ENCODE peak calls at places on chromosome 1, in five cellular contexts. One of them, this sample, is unnamed.

GRCh38 chr1:159889821-159890252 is 10.1 kb downstream of the CFAP45 start:
- DNase-seq in cardiac fibroblast: peak; percentile 93
- DNase-seq in choroid plexus epithelial cell: peak; percentile 85
- DNase-seq in foreskin fibroblast: peak; percentile 94
- DNase-seq in kidney epithelial cell: peak; percentile 52
- DNase-seq in this sample: peak; percentile 98

GRCh38 chr1:180927348-180927747 is 14.7 kb downstream of the KIAA1614 start:
- DNase-seq in foreskin fibroblast: no peak
- DNase-seq in kidney epithelial cell: no peak
- DNase-seq in choroid plexus epithelial cell: no peak
- DNase-seq in cardiac fibroblast: no peak
- DNase-seq in this sample: no peak

GRCh38 chr1:13456894-13457532 is 46.8 kb downstream of the PRAMEF20 start:
- DNase-seq in choroid plexus epithelial cell: no peak
- DNase-seq in foreskin fibroblast: no peak
- DNase-seq in kidney epithelial cell: no peak
- DNase-seq in cardiac fibroblast: no peak
- DNase-seq in this sample: no peak

GRCh38 chr1:5423109-5423508 is 569.1 kb downstream of the NPHP4 start:
- DNase-seq in foreskin fibroblast: no peak
- DNase-seq in kidney epithelial cell: no peak
- DNase-seq in choroid plexus epithelial cell: no peak
- DNase-seq in cardiac fibroblast: no peak
- DNase-seq in this sample: no peak

GRCh38 chr1:10905841-10906655 is 106.4 kb upstream of the TARDBP start:
- DNase-seq in kidney epithelial cell: no peak
- DNase-seq in cardiac fibroblast: no peak
- DNase-seq in choroid plexus epithelial cell: no peak
- DNase-seq in foreskin fibroblast: no peak
- DNase-seq in this sample: no peak

GRCh38 chr1:110201157-110201825 is 8.8 kb upstream of the KCNC4 start:
- DNase-seq in cardiac fibroblast: no peak
- DNase-seq in foreskin fibroblast: no peak
- DNase-seq in choroid plexus epithelial cell: no peak
- DNase-seq in kidney epithelial cell: no peak
- DNase-seq in this sample: no peak

GRCh38 chr1:67789551-67789950 is 43.7 kb downstream of the GNG12 start:
- DNase-seq in cardiac fibroblast: no peak
- DNase-seq in choroid plexus epithelial cell: no peak
- DNase-seq in foreskin fibroblast: no peak
- DNase-seq in kidney epithelial cell: no peak
- DNase-seq in this sample: no peak

GRCh38 chr1:161020573-161021167 is at the start of gene F11R:
- DNase-seq in cardiac fibroblast: peak; percentile 28
- DNase-seq in kidney epithelial cell: no peak
- DNase-seq in choroid plexus epithelial cell: peak; percentile 19
- DNase-seq in foreskin fibroblast: no peak
- DNase-seq in this sample: no peak

GRCh38 chr1:34900775-34901502 is 28.5 kb downstream of the DLGAP3 start:
- DNase-seq in kidney epithelial cell: no peak
- DNase-seq in cardiac fibroblast: no peak
- DNase-seq in choroid plexus epithelial cell: no peak
- DNase-seq in foreskin fibroblast: no peak
- DNase-seq in this sample: no peak

GRCh38 chr1:210696709-210697108 is 368.0 kb downstream of the HHAT start:
- DNase-seq in cardiac fibroblast: no peak
- DNase-seq in choroid plexus epithelial cell: no peak
- DNase-seq in foreskin fibroblast: no peak
- DNase-seq in kidney epithelial cell: no peak
- DNase-seq in this sample: no peak

GRCh38 chr1:32334274-32334861 is 1.7 kb downstream of the MARCKSL1 start:
- DNase-seq in kidney epithelial cell: no peak
- DNase-seq in choroid plexus epithelial cell: no peak
- DNase-seq in foreskin fibroblast: no peak
- DNase-seq in cardiac fibroblast: no peak
- DNase-seq in this sample: no peak

GRCh38 chr1:32334864-32335618 is 992 bp downstream of the MARCKSL1 start:
- DNase-seq in kidney epithelial cell: no peak
- DNase-seq in foreskin fibroblast: no peak
- DNase-seq in choroid plexus epithelial cell: no peak
- DNase-seq in cardiac fibroblast: no peak
- DNase-seq in this sample: no peak

GRCh38 chr1:32335951-32336867 is at the start of gene MARCKSL1:
- DNase-seq in cardiac fibroblast: peak; percentile 61
- DNase-seq in kidney epithelial cell: no peak
- DNase-seq in choroid plexus epithelial cell: peak; percentile 55
- DNase-seq in foreskin fibroblast: peak; percentile 33
- DNase-seq in this sample: no peak

GRCh38 chr1:32336963-32337675 is 1.1 kb upstream of the MARCKSL1 start:
- DNase-seq in kidney epithelial cell: no peak
- DNase-seq in choroid plexus epithelial cell: peak; percentile 75
- DNase-seq in foreskin fibroblast: no peak
- DNase-seq in cardiac fibroblast: peak; percentile 57
- DNase-seq in this sample: no peak

GRCh38 chr1:32335619-32335950 is 448 bp downstream of the MARCKSL1 start:
- DNase-seq in foreskin fibroblast: no peak
- DNase-seq in cardiac fibroblast: no peak
- DNase-seq in choroid plexus epithelial cell: no peak
- DNase-seq in kidney epithelial cell: no peak
- DNase-seq in this sample: no peak
- H3K4me3 ChIP-seq in foreskin fibroblast: peak overlapping the region; percentile 60
- H3K4me3 ChIP-seq in cardiac fibroblast: peak overlapping the region; percentile 66
- H3K4me3 ChIP-seq in choroid plexus epithelial cell: peak overlapping the region; percentile 70
- H3K4me3 ChIP-seq in kidney epithelial cell: peak overlapping the region; percentile 85
- H3K4me3 ChIP-seq in this sample: peak overlapping the region; percentile 81

GRCh38 chr1:241834733-241835377 is 13.1 kb upstream of the EXO1 start:
- DNase-seq in cardiac fibroblast: peak; percentile 72
- DNase-seq in choroid plexus epithelial cell: peak; percentile 84
- DNase-seq in kidney epithelial cell: no peak
- DNase-seq in foreskin fibroblast: no peak
- DNase-seq in this sample: no peak
- TF ChIP-seq CTCF in cardiac fibroblast: peak; percentile 75
- TF ChIP-seq CTCF in choroid plexus epithelial cell: peak; percentile 77
- TF ChIP-seq CTCF in kidney epithelial cell: peak; percentile 71
- TF ChIP-seq CTCF in foreskin fibroblast: peak; percentile 75
- TF ChIP-seq CTCF in this sample: peak; percentile 71

DNA sequence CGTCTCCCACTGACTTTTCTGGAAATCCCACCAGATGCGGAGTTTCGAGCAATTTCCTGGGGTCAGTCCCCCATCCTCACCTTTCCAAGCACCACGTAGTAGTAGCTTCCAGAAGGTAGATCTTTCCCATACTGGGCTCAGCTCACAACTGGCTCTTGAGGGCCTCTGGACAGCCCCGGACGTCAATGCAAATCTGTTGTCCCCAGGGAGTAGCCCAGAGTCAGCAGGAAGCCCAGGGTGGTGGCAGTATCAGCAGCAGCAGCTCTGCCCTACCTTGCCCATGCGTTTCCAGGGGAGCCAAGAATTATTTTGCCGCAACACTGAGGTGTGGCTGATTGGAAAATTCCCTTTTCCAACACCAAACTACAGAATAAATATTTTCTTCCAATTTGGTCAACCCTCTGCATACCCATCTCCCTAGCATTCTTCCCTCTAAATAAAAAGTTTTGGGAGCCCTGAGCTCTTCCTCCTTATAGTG is 70.3 kb downstream of the CD46 start:
- DNase-seq in cardiac fibroblast: no peak
- DNase-seq in choroid plexus epithelial cell: no peak
- DNase-seq in kidney epithelial cell: no peak
- DNase-seq in foreskin fibroblast: no peak
- DNase-seq in this sample: no peak
- H3K4me3 ChIP-seq in cardiac fibroblast: no peak overlapping the region
- H3K4me3 ChIP-seq in choroid plexus epithelial cell: no peak overlapping the region
- H3K4me3 ChIP-seq in kidney epithelial cell: no peak overlapping the region
- H3K4me3 ChIP-seq in foreskin fibroblast: no peak overlapping the region
- H3K4me3 ChIP-seq in this sample: no peak overlapping the region

GRCh38 chr1:151134396-151134795 is 12.0 kb downstream of the SEMA6C start:
- DNase-seq in choroid plexus epithelial cell: no peak
- DNase-seq in kidney epithelial cell: no peak
- DNase-seq in cardiac fibroblast: no peak
- DNase-seq in foreskin fibroblast: no peak
- DNase-seq in this sample: no peak

GRCh38 chr1:151130837-151131586 is 15.4 kb downstream of the SEMA6C start:
- DNase-seq in choroid plexus epithelial cell: peak; percentile 96
- DNase-seq in kidney epithelial cell: peak; percentile 63
- DNase-seq in foreskin fibroblast: peak; percentile 87
- DNase-seq in cardiac fibroblast: peak; percentile 85
- DNase-seq in this sample: peak; percentile 53

GRCh38 chr1:151131832-151132675 is 14.4 kb downstream of the SEMA6C start:
- DNase-seq in foreskin fibroblast: no peak
- DNase-seq in cardiac fibroblast: peak; percentile 27
- DNase-seq in kidney epithelial cell: no peak
- DNase-seq in choroid plexus epithelial cell: peak; percentile 25
- DNase-seq in this sample: no peak

GRCh38 chr1:151133339-151133761 is 13.1 kb downstream of the SEMA6C start:
- DNase-seq in cardiac fibroblast: no peak
- DNase-seq in kidney epithelial cell: no peak
- DNase-seq in choroid plexus epithelial cell: no peak
- DNase-seq in foreskin fibroblast: no peak
- DNase-seq in this sample: no peak

DNA sequence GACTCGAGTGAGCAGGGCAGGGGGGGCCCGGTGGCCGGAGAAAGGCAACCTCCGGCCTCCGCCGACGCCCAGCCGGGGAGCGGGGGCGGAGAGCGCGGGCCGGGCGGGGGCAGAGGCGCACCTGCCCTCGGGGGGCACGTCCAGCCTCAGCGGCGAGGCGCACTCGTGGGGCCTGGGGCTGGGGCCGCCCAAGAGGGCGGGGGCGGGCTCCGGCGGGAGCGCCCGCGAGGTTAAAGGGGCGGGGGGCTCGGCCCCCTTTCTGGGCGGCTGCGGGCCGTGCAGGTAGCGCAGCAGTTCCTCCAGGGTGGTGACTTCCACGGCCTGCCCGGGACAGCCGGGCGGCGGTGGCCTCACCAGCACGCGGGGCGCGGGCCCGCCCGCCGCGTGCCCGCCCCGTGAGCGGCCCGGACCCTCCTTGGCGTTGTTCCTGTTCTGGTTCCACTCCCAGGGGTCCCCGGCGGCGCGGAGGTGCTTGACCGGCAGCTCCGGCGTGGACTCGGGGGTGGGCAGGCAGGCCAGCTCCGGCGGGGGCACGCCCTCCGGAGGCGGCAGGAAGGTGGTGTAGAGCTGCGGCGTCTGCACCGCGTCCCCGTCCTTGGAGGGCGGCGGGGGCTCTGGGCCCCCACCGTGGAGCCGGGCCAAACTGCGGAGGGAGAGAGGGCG is 13.6 kb downstream of the SEMA6C start:
- DNase-seq in cardiac fibroblast: no peak
- DNase-seq in choroid plexus epithelial cell: no peak
- DNase-seq in foreskin fibroblast: no peak
- DNase-seq in kidney epithelial cell: no peak
- DNase-seq in this sample: no peak
- TF ChIP-seq CTCF in cardiac fibroblast: no peak
- TF ChIP-seq CTCF in choroid plexus epithelial cell: no peak
- TF ChIP-seq CTCF in foreskin fibroblast: no peak
- TF ChIP-seq CTCF in kidney epithelial cell: no peak
- TF ChIP-seq CTCF in this sample: no peak

GRCh38 chr1:43970911-43971310 is 1.1 kb downstream of the DPH2 start:
- DNase-seq in choroid plexus epithelial cell: no peak
- DNase-seq in foreskin fibroblast: no peak
- DNase-seq in kidney epithelial cell: no peak
- DNase-seq in cardiac fibroblast: no peak
- DNase-seq in this sample: no peak
- H3K4me3 ChIP-seq in choroid plexus epithelial cell: no peak overlapping the region
- H3K4me3 ChIP-seq in foreskin fibroblast: peak overlapping the region; percentile 90
- H3K4me3 ChIP-seq in kidney epithelial cell: no peak overlapping the region
- H3K4me3 ChIP-seq in cardiac fibroblast: no peak overlapping the region
- H3K4me3 ChIP-seq in this sample: peak overlapping the region; percentile 66

DNA sequence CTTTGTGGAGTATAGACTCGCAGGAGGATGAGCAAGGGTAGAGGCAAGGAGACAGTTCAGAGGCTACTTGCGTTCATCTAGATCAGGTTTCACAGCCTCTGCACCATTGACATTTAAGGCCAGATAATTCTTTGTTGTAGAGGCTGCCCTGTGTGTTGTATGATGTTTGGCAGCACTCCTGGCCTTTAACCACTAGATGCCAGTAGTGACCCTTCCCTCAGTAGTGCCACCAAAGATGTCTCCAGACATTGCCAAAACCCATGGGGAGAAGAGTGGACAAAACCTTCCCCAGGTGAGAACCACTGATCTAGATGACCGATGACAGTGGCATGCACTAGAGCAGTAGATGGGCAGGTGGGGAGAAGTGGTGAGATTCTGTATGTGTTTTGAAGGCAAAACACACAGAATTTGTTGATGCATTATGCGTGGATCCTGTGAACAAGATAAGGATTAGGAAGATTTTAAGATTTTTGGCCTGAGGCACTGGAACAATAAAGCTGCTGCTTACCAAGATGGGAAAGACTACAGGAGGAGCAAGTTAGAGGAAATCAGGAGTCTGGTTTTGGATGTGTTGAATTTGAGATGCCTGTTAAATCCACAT is 9.9 kb upstream of the COG2 start:
- DNase-seq in cardiac fibroblast: peak; percentile 44
- DNase-seq in kidney epithelial cell: no peak
- DNase-seq in foreskin fibroblast: peak; percentile 35
- DNase-seq in choroid plexus epithelial cell: peak; percentile 62
- DNase-seq in this sample: no peak
- TF ChIP-seq CTCF in cardiac fibroblast: peak; percentile 63
- TF ChIP-seq CTCF in kidney epithelial cell: peak; percentile 69
- TF ChIP-seq CTCF in foreskin fibroblast: peak; percentile 29
- TF ChIP-seq CTCF in choroid plexus epithelial cell: peak; percentile 70
- TF ChIP-seq CTCF in this sample: peak; percentile 54